ENCODE peak calls at places on chromosome 12, in six cellular contexts. U is renal cortical epithelial cell; R is uterus; Y is NCI-H69; X is activated T-cell treated with anti-CD3 and anti-CD28 coated beads, Interleukin-2, amount 50 U/mL, for 72 hours; T is H7. Q is an unnamed sample.

GRCh38 chr12:10272466-10272865 is 35.2 kb upstream of the KLRD1 start:
- DNase-seq in U (peak), R (no peak), Y (no peak), X (no peak), T (no peak), Q (no peak)

GRCh38 chr12:19671695-19672094 is 232.4 kb downstream of the AEBP2 start:
- DNase-seq in U (no peak), R (no peak), Y (no peak), X (no peak), T (no peak), Q (no peak)

GRCh38 chr12:74365178-74365964 is 172.3 kb upstream of the ATXN7L3B start:
- DNase-seq in U (peak), R (no peak), Y (peak), X (peak), T (peak), Q (peak)

GRCh38 chr12:124420972-124421674 is 126.2 kb downstream of the RFLNA start:
- DNase-seq in U (no peak), R (peak), Y (no peak), X (no peak), T (no peak), Q (no peak)

GRCh38 chr12:89059721-89060120 is 292.6 kb downstream of the DUSP6 start:
- DNase-seq in U (no peak), R (no peak), Y (peak), X (no peak), T (no peak), Q (no peak)

GRCh38 chr12:19916982-19917381 is 451.4 kb upstream of the PDE3A start:
- DNase-seq in U (no peak), R (no peak), Y (peak), X (no peak), T (no peak), Q (peak)

GRCh38 chr12:29739279-29739991 is 44.3 kb downstream of the TMTC1 start:
- DNase-seq in U (no peak), R (no peak), Y (no peak), X (no peak), T (no peak), Q (no peak)

GRCh38 chr12:124441443-124442190 is 125.8 kb downstream of the NCOR2 start:
- DNase-seq in U (no peak), R (no peak), Y (no peak), X (no peak), T (peak), Q (no peak)

GRCh38 chr12:109120557-109120956 is 4.2 kb downstream of the ACACB start:
- DNase-seq in U (no peak), R (no peak), Y (no peak), X (no peak), T (no peak), Q (no peak)

GRCh38 chr12:65747338-65747737 is 76.9 kb upstream of the HMGA2 start:
- DNase-seq in U (no peak), R (no peak), Y (no peak), X (no peak), T (no peak), Q (no peak)

GRCh38 chr12:122350444-122350843 is 72.0 kb downstream of the CLIP1 start:
- DNase-seq in U (no peak), R (peak), Y (no peak), X (no peak), T (no peak), Q (no peak)

GRCh38 chr12:50927766-50928224 is 24.5 kb upstream of the HIGD1C start:
- DNase-seq in U (peak), R (no peak), Y (no peak), X (no peak), T (no peak), Q (no peak)

Q was measured in NCI-H2029.